ENCODE peak calls at places on chromosomes 1 and 21, in eight cellular contexts. One of them, this sample, is unnamed.

GRCh38 chr1:198253668-198254067 is 96.9 kb downstream of the NEK7 start:
- DNase-seq in activated CD4-positive, alpha-beta T cell treated with anti-CD3 and anti-CD28 coated beads, Interleukin-2, amount 50 U/mL, for 1 hour: no peak
- DNase-seq in stimulated activated CD8-positive, alpha-beta memory T cell treated with anti-CD3 and anti-CD28 coated beads, Interleukin-12 subunit alpha, Interleukin-12 subunit beta, amount 100 ng/mL, for 1 hour: no peak
- DNase-seq in B cell: peak
- DNase-seq in central memory CD4-positive, alpha-beta T cell: no peak
- DNase-seq in ELR: peak
- DNase-seq in NCI-H1930: no peak
- DNase-seq in CD8-positive, alpha-beta T cell: no peak
- DNase-seq in this sample: no peak

GRCh38 chr1:50684185-50684584 is 260.9 kb upstream of the DMRTA2 start:
- DNase-seq in stimulated activated CD8-positive, alpha-beta memory T cell treated with anti-CD3 and anti-CD28 coated beads, Interleukin-12 subunit alpha, Interleukin-12 subunit beta, amount 100 ng/mL, for 1 hour: no peak
- DNase-seq in B cell: no peak
- DNase-seq in NCI-H1930: no peak
- DNase-seq in ELR: no peak
- DNase-seq in activated CD4-positive, alpha-beta T cell treated with anti-CD3 and anti-CD28 coated beads, Interleukin-2, amount 50 U/mL, for 1 hour: no peak
- DNase-seq in CD8-positive, alpha-beta T cell: no peak
- DNase-seq in central memory CD4-positive, alpha-beta T cell: no peak
- DNase-seq in this sample: no peak

GRCh38 chr1:179105393-179105792 is 23.5 kb downstream of the TOR3A start:
- DNase-seq in stimulated activated CD8-positive, alpha-beta memory T cell treated with anti-CD3 and anti-CD28 coated beads, Interleukin-12 subunit alpha, Interleukin-12 subunit beta, amount 100 ng/mL, for 1 hour: no peak
- DNase-seq in ELR: peak
- DNase-seq in NCI-H1930: no peak
- DNase-seq in central memory CD4-positive, alpha-beta T cell: no peak
- DNase-seq in B cell: no peak
- DNase-seq in CD8-positive, alpha-beta T cell: no peak
- DNase-seq in activated CD4-positive, alpha-beta T cell treated with anti-CD3 and anti-CD28 coated beads, Interleukin-2, amount 50 U/mL, for 1 hour: no peak
- DNase-seq in this sample: no peak

GRCh38 chr1:91613594-91613993 is 112.9 kb downstream of the CDC7 start:
- DNase-seq in B cell: no peak
- DNase-seq in CD8-positive, alpha-beta T cell: no peak
- DNase-seq in stimulated activated CD8-positive, alpha-beta memory T cell treated with anti-CD3 and anti-CD28 coated beads, Interleukin-12 subunit alpha, Interleukin-12 subunit beta, amount 100 ng/mL, for 1 hour: no peak
- DNase-seq in NCI-H1930: no peak
- DNase-seq in ELR: peak
- DNase-seq in activated CD4-positive, alpha-beta T cell treated with anti-CD3 and anti-CD28 coated beads, Interleukin-2, amount 50 U/mL, for 1 hour: no peak
- DNase-seq in central memory CD4-positive, alpha-beta T cell: no peak
- DNase-seq in this sample: no peak

GRCh38 chr1:1250828-1251284 is 4.3 kb upstream of the C1QTNF12 start:
- DNase-seq in B cell: peak
- DNase-seq in activated CD4-positive, alpha-beta T cell treated with anti-CD3 and anti-CD28 coated beads, Interleukin-2, amount 50 U/mL, for 1 hour: peak
- DNase-seq in NCI-H1930: no peak
- DNase-seq in ELR: no peak
- DNase-seq in stimulated activated CD8-positive, alpha-beta memory T cell treated with anti-CD3 and anti-CD28 coated beads, Interleukin-12 subunit alpha, Interleukin-12 subunit beta, amount 100 ng/mL, for 1 hour: peak
- DNase-seq in central memory CD4-positive, alpha-beta T cell: peak
- DNase-seq in CD8-positive, alpha-beta T cell: peak
- DNase-seq in this sample: no peak

GRCh38 chr1:107941123-107941522 is 23.9 kb downstream of the VAV3 start:
- DNase-seq in ELR: no peak
- DNase-seq in CD8-positive, alpha-beta T cell: no peak
- DNase-seq in activated CD4-positive, alpha-beta T cell treated with anti-CD3 and anti-CD28 coated beads, Interleukin-2, amount 50 U/mL, for 1 hour: no peak
- DNase-seq in central memory CD4-positive, alpha-beta T cell: no peak
- DNase-seq in NCI-H1930: no peak
- DNase-seq in stimulated activated CD8-positive, alpha-beta memory T cell treated with anti-CD3 and anti-CD28 coated beads, Interleukin-12 subunit alpha, Interleukin-12 subunit beta, amount 100 ng/mL, for 1 hour: no peak
- DNase-seq in B cell: no peak
- DNase-seq in this sample: no peak

GRCh38 chr1:212430416-212430815 is 2.3 kb upstream of the NENF start:
- DNase-seq in ELR: no peak
- DNase-seq in central memory CD4-positive, alpha-beta T cell: no peak
- DNase-seq in CD8-positive, alpha-beta T cell: no peak
- DNase-seq in activated CD4-positive, alpha-beta T cell treated with anti-CD3 and anti-CD28 coated beads, Interleukin-2, amount 50 U/mL, for 1 hour: no peak
- DNase-seq in NCI-H1930: no peak
- DNase-seq in B cell: no peak
- DNase-seq in stimulated activated CD8-positive, alpha-beta memory T cell treated with anti-CD3 and anti-CD28 coated beads, Interleukin-12 subunit alpha, Interleukin-12 subunit beta, amount 100 ng/mL, for 1 hour: no peak
- DNase-seq in this sample: no peak

GRCh38 chr21:34008618-34009017 is 64.8 kb upstream of the MRPS6 start:
- DNase-seq in B cell: no peak
- DNase-seq in CD8-positive, alpha-beta T cell: no peak
- DNase-seq in stimulated activated CD8-positive, alpha-beta memory T cell treated with anti-CD3 and anti-CD28 coated beads, Interleukin-12 subunit alpha, Interleukin-12 subunit beta, amount 100 ng/mL, for 1 hour: no peak
- DNase-seq in ELR: no peak
- DNase-seq in NCI-H1930: no peak
- DNase-seq in activated CD4-positive, alpha-beta T cell treated with anti-CD3 and anti-CD28 coated beads, Interleukin-2, amount 50 U/mL, for 1 hour: no peak
- DNase-seq in central memory CD4-positive, alpha-beta T cell: no peak
- DNase-seq in this sample: no peak

GRCh38 chr1:92994105-92994712 is 32.9 kb upstream of the DIPK1A start:
- DNase-seq in NCI-H1930: peak
- DNase-seq in stimulated activated CD8-positive, alpha-beta memory T cell treated with anti-CD3 and anti-CD28 coated beads, Interleukin-12 subunit alpha, Interleukin-12 subunit beta, amount 100 ng/mL, for 1 hour: peak
- DNase-seq in CD8-positive, alpha-beta T cell: peak
- DNase-seq in activated CD4-positive, alpha-beta T cell treated with anti-CD3 and anti-CD28 coated beads, Interleukin-2, amount 50 U/mL, for 1 hour: peak
- DNase-seq in B cell: peak
- DNase-seq in central memory CD4-positive, alpha-beta T cell: peak
- DNase-seq in ELR: peak
- DNase-seq in this sample: peak

GRCh38 chr1:38029081-38029681 is 16.6 kb downstream of the UTP11 start:
- DNase-seq in ELR: no peak
- DNase-seq in NCI-H1930: no peak
- DNase-seq in central memory CD4-positive, alpha-beta T cell: no peak
- DNase-seq in CD8-positive, alpha-beta T cell: no peak
- DNase-seq in stimulated activated CD8-positive, alpha-beta memory T cell treated with anti-CD3 and anti-CD28 coated beads, Interleukin-12 subunit alpha, Interleukin-12 subunit beta, amount 100 ng/mL, for 1 hour: no peak
- DNase-seq in B cell: no peak
- DNase-seq in activated CD4-positive, alpha-beta T cell treated with anti-CD3 and anti-CD28 coated beads, Interleukin-2, amount 50 U/mL, for 1 hour: no peak
- DNase-seq in this sample: peak

GRCh38 chr1:16724718-16725438 is 15.4 kb upstream of the RNU1-4 start:
- DNase-seq in activated CD4-positive, alpha-beta T cell treated with anti-CD3 and anti-CD28 coated beads, Interleukin-2, amount 50 U/mL, for 1 hour: no peak
- DNase-seq in NCI-H1930: no peak
- DNase-seq in CD8-positive, alpha-beta T cell: no peak
- DNase-seq in stimulated activated CD8-positive, alpha-beta memory T cell treated with anti-CD3 and anti-CD28 coated beads, Interleukin-12 subunit alpha, Interleukin-12 subunit beta, amount 100 ng/mL, for 1 hour: no peak
- DNase-seq in ELR: no peak
- DNase-seq in B cell: no peak
- DNase-seq in central memory CD4-positive, alpha-beta T cell: no peak
- DNase-seq in this sample: no peak

GRCh38 chr1:218485241-218485928 is 140.2 kb downstream of the TGFB2 start:
- DNase-seq in B cell: no peak
- DNase-seq in NCI-H1930: no peak
- DNase-seq in ELR: peak
- DNase-seq in stimulated activated CD8-positive, alpha-beta memory T cell treated with anti-CD3 and anti-CD28 coated beads, Interleukin-12 subunit alpha, Interleukin-12 subunit beta, amount 100 ng/mL, for 1 hour: no peak
- DNase-seq in CD8-positive, alpha-beta T cell: no peak
- DNase-seq in central memory CD4-positive, alpha-beta T cell: no peak
- DNase-seq in activated CD4-positive, alpha-beta T cell treated with anti-CD3 and anti-CD28 coated beads, Interleukin-2, amount 50 U/mL, for 1 hour: no peak
- DNase-seq in this sample: no peak

GRCh38 chr1:36223373-36223995 is 759 bp upstream of the THRAP3 start:
- DNase-seq in NCI-H1930: no peak
- DNase-seq in activated CD4-positive, alpha-beta T cell treated with anti-CD3 and anti-CD28 coated beads, Interleukin-2, amount 50 U/mL, for 1 hour: peak
- DNase-seq in ELR: peak
- DNase-seq in stimulated activated CD8-positive, alpha-beta memory T cell treated with anti-CD3 and anti-CD28 coated beads, Interleukin-12 subunit alpha, Interleukin-12 subunit beta, amount 100 ng/mL, for 1 hour: peak
- DNase-seq in CD8-positive, alpha-beta T cell: peak
- DNase-seq in B cell: peak
- DNase-seq in central memory CD4-positive, alpha-beta T cell: no peak
- DNase-seq in this sample: no peak

GRCh38 chr1:61198554-61198953 is 116.2 kb downstream of the NFIA start:
- DNase-seq in stimulated activated CD8-positive, alpha-beta memory T cell treated with anti-CD3 and anti-CD28 coated beads, Interleukin-12 subunit alpha, Interleukin-12 subunit beta, amount 100 ng/mL, for 1 hour: no peak
- DNase-seq in central memory CD4-positive, alpha-beta T cell: no peak
- DNase-seq in ELR: no peak
- DNase-seq in B cell: no peak
- DNase-seq in NCI-H1930: no peak
- DNase-seq in activated CD4-positive, alpha-beta T cell treated with anti-CD3 and anti-CD28 coated beads, Interleukin-2, amount 50 U/mL, for 1 hour: no peak
- DNase-seq in CD8-positive, alpha-beta T cell: no peak
- DNase-seq in this sample: no peak

GRCh38 chr21:41966341-41966833 is 12.6 kb upstream of the C2CD2 start:
- DNase-seq in ELR: peak
- DNase-seq in B cell: no peak
- DNase-seq in NCI-H1930: no peak
- DNase-seq in central memory CD4-positive, alpha-beta T cell: no peak
- DNase-seq in stimulated activated CD8-positive, alpha-beta memory T cell treated with anti-CD3 and anti-CD28 coated beads, Interleukin-12 subunit alpha, Interleukin-12 subunit beta, amount 100 ng/mL, for 1 hour: no peak
- DNase-seq in CD8-positive, alpha-beta T cell: no peak
- DNase-seq in activated CD4-positive, alpha-beta T cell treated with anti-CD3 and anti-CD28 coated beads, Interleukin-2, amount 50 U/mL, for 1 hour: no peak
- DNase-seq in this sample: no peak

GRCh38 chr1:21378705-21379494 is 61.0 kb upstream of the NBPF3 start:
- DNase-seq in central memory CD4-positive, alpha-beta T cell: no peak
- DNase-seq in ELR: no peak
- DNase-seq in activated CD4-positive, alpha-beta T cell treated with anti-CD3 and anti-CD28 coated beads, Interleukin-2, amount 50 U/mL, for 1 hour: no peak
- DNase-seq in CD8-positive, alpha-beta T cell: no peak
- DNase-seq in B cell: no peak
- DNase-seq in stimulated activated CD8-positive, alpha-beta memory T cell treated with anti-CD3 and anti-CD28 coated beads, Interleukin-12 subunit alpha, Interleukin-12 subunit beta, amount 100 ng/mL, for 1 hour: no peak
- DNase-seq in NCI-H1930: no peak
- DNase-seq in this sample: no peak

GRCh38 chr21:17539323-17539722 is 26.5 kb downstream of the CXADR start:
- DNase-seq in central memory CD4-positive, alpha-beta T cell: no peak
- DNase-seq in activated CD4-positive, alpha-beta T cell treated with anti-CD3 and anti-CD28 coated beads, Interleukin-2, amount 50 U/mL, for 1 hour: no peak
- DNase-seq in ELR: no peak
- DNase-seq in B cell: no peak
- DNase-seq in CD8-positive, alpha-beta T cell: no peak
- DNase-seq in stimulated activated CD8-positive, alpha-beta memory T cell treated with anti-CD3 and anti-CD28 coated beads, Interleukin-12 subunit alpha, Interleukin-12 subunit beta, amount 100 ng/mL, for 1 hour: no peak
- DNase-seq in NCI-H1930: no peak
- DNase-seq in this sample: no peak

GRCh38 chr21:37370152-37371040 is 3.8 kb downstream of the DYRK1A start:
- DNase-seq in B cell: no peak
- DNase-seq in NCI-H1930: no peak
- DNase-seq in activated CD4-positive, alpha-beta T cell treated with anti-CD3 and anti-CD28 coated beads, Interleukin-2, amount 50 U/mL, for 1 hour: no peak
- DNase-seq in central memory CD4-positive, alpha-beta T cell: peak
- DNase-seq in stimulated activated CD8-positive, alpha-beta memory T cell treated with anti-CD3 and anti-CD28 coated beads, Interleukin-12 subunit alpha, Interleukin-12 subunit beta, amount 100 ng/mL, for 1 hour: no peak
- DNase-seq in ELR: peak
- DNase-seq in CD8-positive, alpha-beta T cell: no peak
- DNase-seq in this sample: no peak

GRCh38 chr1:169680377-169681019 is 30.9 kb downstream of the SELL start:
- DNase-seq in CD8-positive, alpha-beta T cell: peak
- DNase-seq in central memory CD4-positive, alpha-beta T cell: no peak
- DNase-seq in stimulated activated CD8-positive, alpha-beta memory T cell treated with anti-CD3 and anti-CD28 coated beads, Interleukin-12 subunit alpha, Interleukin-12 subunit beta, amount 100 ng/mL, for 1 hour: no peak
- DNase-seq in B cell: peak
- DNase-seq in NCI-H1930: no peak
- DNase-seq in ELR: no peak
- DNase-seq in activated CD4-positive, alpha-beta T cell treated with anti-CD3 and anti-CD28 coated beads, Interleukin-2, amount 50 U/mL, for 1 hour: peak
- DNase-seq in this sample: no peak

GRCh38 chr1:96472471-96472870 is 249.1 kb upstream of the PTBP2 start:
- DNase-seq in NCI-H1930: no peak
- DNase-seq in activated CD4-positive, alpha-beta T cell treated with anti-CD3 and anti-CD28 coated beads, Interleukin-2, amount 50 U/mL, for 1 hour: no peak
- DNase-seq in CD8-positive, alpha-beta T cell: no peak
- DNase-seq in ELR: peak
- DNase-seq in stimulated activated CD8-positive, alpha-beta memory T cell treated with anti-CD3 and anti-CD28 coated beads, Interleukin-12 subunit alpha, Interleukin-12 subunit beta, amount 100 ng/mL, for 1 hour: no peak
- DNase-seq in B cell: no peak
- DNase-seq in central memory CD4-positive, alpha-beta T cell: no peak
- DNase-seq in this sample: no peak

GRCh38 chr1:111615874-111616715 is 3.5 kb upstream of the RAP1A start:
- DNase-seq in NCI-H1930: no peak
- DNase-seq in B cell: peak
- DNase-seq in activated CD4-positive, alpha-beta T cell treated with anti-CD3 and anti-CD28 coated beads, Interleukin-2, amount 50 U/mL, for 1 hour: no peak
- DNase-seq in stimulated activated CD8-positive, alpha-beta memory T cell treated with anti-CD3 and anti-CD28 coated beads, Interleukin-12 subunit alpha, Interleukin-12 subunit beta, amount 100 ng/mL, for 1 hour: peak
- DNase-seq in central memory CD4-positive, alpha-beta T cell: peak
- DNase-seq in CD8-positive, alpha-beta T cell: peak
- DNase-seq in ELR: no peak
- DNase-seq in this sample: no peak

GRCh38 chr21:35982717-35983116 is 77.6 kb downstream of the SETD4 start:
- DNase-seq in ELR: no peak
- DNase-seq in B cell: no peak
- DNase-seq in central memory CD4-positive, alpha-beta T cell: no peak
- DNase-seq in CD8-positive, alpha-beta T cell: no peak
- DNase-seq in NCI-H1930: no peak
- DNase-seq in activated CD4-positive, alpha-beta T cell treated with anti-CD3 and anti-CD28 coated beads, Interleukin-2, amount 50 U/mL, for 1 hour: no peak
- DNase-seq in stimulated activated CD8-positive, alpha-beta memory T cell treated with anti-CD3 and anti-CD28 coated beads, Interleukin-12 subunit alpha, Interleukin-12 subunit beta, amount 100 ng/mL, for 1 hour: no peak
- DNase-seq in this sample: no peak

GRCh38 chr1:202802998-202803932 is 5.0 kb downstream of the KDM5B start:
- DNase-seq in activated CD4-positive, alpha-beta T cell treated with anti-CD3 and anti-CD28 coated beads, Interleukin-2, amount 50 U/mL, for 1 hour: no peak
- DNase-seq in B cell: no peak
- DNase-seq in ELR: peak
- DNase-seq in CD8-positive, alpha-beta T cell: no peak
- DNase-seq in NCI-H1930: no peak
- DNase-seq in stimulated activated CD8-positive, alpha-beta memory T cell treated with anti-CD3 and anti-CD28 coated beads, Interleukin-12 subunit alpha, Interleukin-12 subunit beta, amount 100 ng/mL, for 1 hour: no peak
- DNase-seq in central memory CD4-positive, alpha-beta T cell: no peak
- DNase-seq in this sample: no peak

GRCh38 chr1:245051349-245052221 is 103.2 kb upstream of the KIF26B start:
- DNase-seq in stimulated activated CD8-positive, alpha-beta memory T cell treated with anti-CD3 and anti-CD28 coated beads, Interleukin-12 subunit alpha, Interleukin-12 subunit beta, amount 100 ng/mL, for 1 hour: no peak
- DNase-seq in B cell: no peak
- DNase-seq in central memory CD4-positive, alpha-beta T cell: no peak
- DNase-seq in CD8-positive, alpha-beta T cell: no peak
- DNase-seq in NCI-H1930: no peak
- DNase-seq in activated CD4-positive, alpha-beta T cell treated with anti-CD3 and anti-CD28 coated beads, Interleukin-2, amount 50 U/mL, for 1 hour: no peak
- DNase-seq in ELR: no peak
- DNase-seq in this sample: no peak

GRCh38 chr1:229938571-229938970 is 128.5 kb upstream of the GALNT2 start:
- DNase-seq in B cell: no peak
- DNase-seq in stimulated activated CD8-positive, alpha-beta memory T cell treated with anti-CD3 and anti-CD28 coated beads, Interleukin-12 subunit alpha, Interleukin-12 subunit beta, amount 100 ng/mL, for 1 hour: no peak
- DNase-seq in central memory CD4-positive, alpha-beta T cell: no peak
- DNase-seq in CD8-positive, alpha-beta T cell: no peak
- DNase-seq in NCI-H1930: no peak
- DNase-seq in activated CD4-positive, alpha-beta T cell treated with anti-CD3 and anti-CD28 coated beads, Interleukin-2, amount 50 U/mL, for 1 hour: no peak
- DNase-seq in ELR: no peak
- DNase-seq in this sample: no peak

GRCh38 chr1:221987860-221988520 is 246.1 kb upstream of the DUSP10 start:
- DNase-seq in B cell: no peak
- DNase-seq in NCI-H1930: no peak
- DNase-seq in CD8-positive, alpha-beta T cell: no peak
- DNase-seq in stimulated activated CD8-positive, alpha-beta memory T cell treated with anti-CD3 and anti-CD28 coated beads, Interleukin-12 subunit alpha, Interleukin-12 subunit beta, amount 100 ng/mL, for 1 hour: no peak
- DNase-seq in ELR: peak
- DNase-seq in activated CD4-positive, alpha-beta T cell treated with anti-CD3 and anti-CD28 coated beads, Interleukin-2, amount 50 U/mL, for 1 hour: no peak
- DNase-seq in central memory CD4-positive, alpha-beta T cell: no peak
- DNase-seq in this sample: no peak

GRCh38 chr1:21115098-21115760 is 61.5 kb downstream of the EIF4G3 start:
- DNase-seq in stimulated activated CD8-positive, alpha-beta memory T cell treated with anti-CD3 and anti-CD28 coated beads, Interleukin-12 subunit alpha, Interleukin-12 subunit beta, amount 100 ng/mL, for 1 hour: no peak
- DNase-seq in ELR: no peak
- DNase-seq in central memory CD4-positive, alpha-beta T cell: no peak
- DNase-seq in activated CD4-positive, alpha-beta T cell treated with anti-CD3 and anti-CD28 coated beads, Interleukin-2, amount 50 U/mL, for 1 hour: no peak
- DNase-seq in B cell: no peak
- DNase-seq in CD8-positive, alpha-beta T cell: no peak
- DNase-seq in NCI-H1930: no peak
- DNase-seq in this sample: no peak

GRCh38 chr1:163561570-163562295 is 240.0 kb downstream of the NUF2 start:
- DNase-seq in ELR: peak
- DNase-seq in stimulated activated CD8-positive, alpha-beta memory T cell treated with anti-CD3 and anti-CD28 coated beads, Interleukin-12 subunit alpha, Interleukin-12 subunit beta, amount 100 ng/mL, for 1 hour: no peak
- DNase-seq in activated CD4-positive, alpha-beta T cell treated with anti-CD3 and anti-CD28 coated beads, Interleukin-2, amount 50 U/mL, for 1 hour: no peak
- DNase-seq in NCI-H1930: no peak
- DNase-seq in central memory CD4-positive, alpha-beta T cell: no peak
- DNase-seq in CD8-positive, alpha-beta T cell: no peak
- DNase-seq in B cell: no peak
- DNase-seq in this sample: peak

GRCh38 chr1:3068400-3069361 is at the start of gene PRDM16:
- DNase-seq in activated CD4-positive, alpha-beta T cell treated with anti-CD3 and anti-CD28 coated beads, Interleukin-2, amount 50 U/mL, for 1 hour: no peak
- DNase-seq in B cell: no peak
- DNase-seq in central memory CD4-positive, alpha-beta T cell: no peak
- DNase-seq in CD8-positive, alpha-beta T cell: no peak
- DNase-seq in NCI-H1930: no peak
- DNase-seq in stimulated activated CD8-positive, alpha-beta memory T cell treated with anti-CD3 and anti-CD28 coated beads, Interleukin-12 subunit alpha, Interleukin-12 subunit beta, amount 100 ng/mL, for 1 hour: no peak
- DNase-seq in ELR: peak
- DNase-seq in this sample: no peak

GRCh38 chr21:44927587-44928461 is 7.1 kb upstream of the ITGB2 start:
- DNase-seq in CD8-positive, alpha-beta T cell: peak
- DNase-seq in ELR: peak
- DNase-seq in stimulated activated CD8-positive, alpha-beta memory T cell treated with anti-CD3 and anti-CD28 coated beads, Interleukin-12 subunit alpha, Interleukin-12 subunit beta, amount 100 ng/mL, for 1 hour: peak
- DNase-seq in B cell: peak
- DNase-seq in NCI-H1930: no peak
- DNase-seq in activated CD4-positive, alpha-beta T cell treated with anti-CD3 and anti-CD28 coated beads, Interleukin-2, amount 50 U/mL, for 1 hour: peak
- DNase-seq in central memory CD4-positive, alpha-beta T cell: peak
- DNase-seq in this sample: no peak